ENCODE peak calls at places on chromosomes 13 and 19, in six cellular contexts. Q is colonic mucosa, L is psoas muscle, Y is stomach, S is PC-9, I is IMR-90. Z is an unnamed sample.

GRCh38 chr13:37072024-37072423 is 12.5 kb upstream of the SUPT20H start:
- DNase-seq in Q (no peak), L (no peak), Y (no peak), S (no peak), I (no peak), Z (no peak)

GRCh38 chr19:18191640-18192062 is 1.4 kb upstream of the MPV17L2 start:
- DNase-seq in Q (peak; percentile 38), L (no peak), Y (no peak), S (no peak), I (no peak), Z (no peak)

GRCh38 chr13:100363874-100364273 is 224.7 kb downstream of the GGACT start:
- DNase-seq in Q (no peak), L (no peak), Y (no peak), S (peak; percentile 93), I (peak; percentile 65), Z (no peak)

GRCh38 chr19:19578241-19578640 is 40.2 kb downstream of the CILP2 start:
- DNase-seq in Q (no peak), L (no peak), Y (no peak), S (no peak), I (no peak), Z (no peak)

GRCh38 chr19:46081928-46082727 is 41.3 kb upstream of the IGFL4 start:
- DNase-seq in Q (peak; percentile 35), L (no peak), Y (no peak), S (no peak), I (peak; percentile 67), Z (no peak)

GRCh38 chr19:2273356-2274184 is 8.4 kb downstream of the PEAK3 start:
- DNase-seq in Q (peak; percentile 82), L (peak; percentile 91), Y (peak; percentile 83), S (peak; percentile 49), I (peak; percentile 52), Z (no peak)

GRCh38 chr13:21979156-21979819 is 308.4 kb downstream of the FGF9 start:
- DNase-seq in Q (no peak), L (no peak), Y (no peak), S (no peak), I (peak; percentile 71), Z (no peak)

GRCh38 chr19:33755314-33756020 is 41.2 kb upstream of the KCTD15 start:
- DNase-seq in Q (no peak), L (no peak), Y (no peak), S (no peak), I (no peak), Z (no peak)

GRCh38 chr13:42561752-42562467 is 12.0 kb upstream of the TNFSF11 start:
- DNase-seq in Q (no peak), L (no peak), Y (no peak), S (no peak), I (no peak), Z (no peak)

GRCh38 chr19:5032101-5032967 is 63.4 kb downstream of the KDM4B start:
- DNase-seq in Q (no peak), L (no peak), Y (no peak), S (no peak), I (no peak), Z (no peak)

GRCh38 chr19:38990949-38991697 is 15.6 kb upstream of the FBXO17 start:
- DNase-seq in Q (no peak), L (no peak), Y (no peak), S (no peak), I (no peak), Z (no peak)

GRCh38 chr13:107370036-107370785 is 802.3 kb upstream of the ARGLU1 start:
- DNase-seq in Q (no peak), L (no peak), Y (no peak), S (no peak), I (peak; percentile 90), Z (no peak)

GRCh38 chr13:97116754-97117153 is 105.4 kb upstream of the MBNL2 start:
- DNase-seq in Q (no peak), L (no peak), Y (no peak), S (peak; percentile 56), I (peak; percentile 65), Z (peak; percentile 40)

GRCh38 chr13:30851697-30852096 is 54.4 kb upstream of the MEDAG start:
- DNase-seq in Q (no peak), L (no peak), Y (no peak), S (no peak), I (no peak), Z (no peak)

GRCh38 chr13:97653741-97654140 is 219.8 kb downstream of the RAP2A start:
- DNase-seq in Q (no peak), L (no peak), Y (no peak), S (no peak), I (peak; percentile 46), Z (no peak)

GRCh38 chr13:42392706-42393572 is 121.0 kb downstream of the AKAP11 start:
- DNase-seq in Q (no peak), L (no peak), Y (no peak), S (no peak), I (no peak), Z (no peak)

GRCh38 chr13:42762917-42763316 is 18.5 kb upstream of the FAM216B start:
- DNase-seq in Q (no peak), L (no peak), Y (no peak), S (no peak), I (peak; percentile 98), Z (no peak)

GRCh38 chr13:46663216-46663615 is 110.2 kb downstream of the LRCH1 start:
- DNase-seq in Q (no peak), L (no peak), Y (no peak), S (no peak), I (no peak), Z (no peak)

GRCh38 chr19:44512326-44513298 is 12.3 kb upstream of the ZNF180 start:
- DNase-seq in Q (peak; percentile 49), L (no peak), Y (no peak), S (peak; percentile 73), I (peak; percentile 58), Z (no peak)

GRCh38 chr13:51637852-51638496 is 53.7 kb downstream of the WDFY2 start:
- DNase-seq in Q (no peak), L (no peak), Y (no peak), S (no peak), I (no peak), Z (no peak)

GRCh38 chr19:30160996-30161655 is 211.1 kb upstream of the ZNF536 start:
- DNase-seq in Q (peak; percentile 4), L (peak; percentile 24), Y (no peak), S (no peak), I (no peak), Z (no peak)

DNA sequence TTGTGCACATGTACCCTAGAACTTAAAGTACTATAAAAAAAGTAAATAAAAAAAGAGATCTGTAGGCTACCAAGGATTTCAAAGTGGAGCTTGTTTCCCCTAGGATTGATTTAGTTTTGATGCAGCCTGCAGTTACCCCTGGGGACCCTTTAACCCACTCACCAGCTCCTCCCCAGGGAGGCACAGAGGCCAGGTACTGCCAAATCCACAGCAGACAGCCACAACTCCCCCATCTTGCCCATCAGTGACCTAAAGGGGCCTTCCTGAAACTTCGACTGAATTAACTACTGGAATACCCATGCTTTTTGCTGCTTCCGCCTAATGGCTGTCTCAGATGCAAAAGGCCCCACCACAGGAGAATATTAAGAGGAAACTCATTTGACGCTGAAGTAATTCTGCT is 95.1 kb downstream of the FOXO1 start:
- DNase-seq in Q (no peak), L (no peak), Y (no peak), S (no peak), I (no peak), Z (no peak)
- H3K4me3 ChIP-seq in Q (no peak overlapping the region), L (no peak overlapping the region), Y (no peak overlapping the region), S (no peak overlapping the region), I (no peak overlapping the region), Z (no peak overlapping the region)

GRCh38 chr19:31261019-31261595 is 88.1 kb downstream of the TSHZ3 start:
- DNase-seq in Q (peak; percentile 10), L (no peak), Y (peak; percentile 2), S (no peak), I (no peak), Z (no peak)

GRCh38 chr19:31262673-31263308 is 86.4 kb downstream of the TSHZ3 start:
- DNase-seq in Q (no peak), L (no peak), Y (peak; percentile 17), S (no peak), I (peak; percentile 34), Z (no peak)

GRCh38 chr19:31263317-31263716 is 85.9 kb downstream of the TSHZ3 start:
- DNase-seq in Q (no peak), L (no peak), Y (peak; percentile 1), S (no peak), I (no peak), Z (no peak)

GRCh38 chr19:31260171-31260933 is 88.9 kb downstream of the TSHZ3 start:
- DNase-seq in Q (peak; percentile 13), L (no peak), Y (peak; percentile 13), S (no peak), I (no peak), Z (no peak)

DNA sequence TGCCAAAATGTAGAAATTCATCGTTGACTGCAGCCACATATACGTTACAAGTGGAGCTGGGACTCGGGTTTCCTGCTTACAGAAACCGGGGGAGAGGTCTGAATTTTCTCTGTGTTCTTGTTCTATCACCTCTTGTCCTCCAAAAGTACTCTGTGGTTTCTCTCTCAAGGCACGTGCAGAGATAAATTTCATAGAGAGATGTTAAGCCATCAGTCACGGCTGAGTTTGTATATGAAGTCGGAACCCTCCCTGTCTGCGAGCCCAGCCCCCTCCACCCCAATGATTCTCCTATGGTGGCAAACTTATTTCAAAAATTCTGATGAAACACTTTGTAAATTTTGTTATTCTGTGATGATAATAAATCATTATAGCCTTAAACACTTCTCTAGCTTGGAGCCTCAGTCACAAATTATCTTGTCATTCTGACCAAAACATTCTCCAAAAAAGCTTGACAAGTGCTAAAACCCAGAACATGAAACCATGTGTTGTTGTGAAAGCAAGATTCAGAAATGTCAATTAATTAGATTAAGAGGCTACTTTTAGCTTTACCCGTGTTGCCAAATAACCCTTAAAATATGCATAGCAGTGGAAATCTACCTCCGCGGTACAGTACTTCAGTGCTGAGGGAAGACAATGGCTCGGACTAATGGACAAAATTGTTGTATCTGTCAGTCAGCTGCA is 87.4 kb downstream of the TSHZ3 start:
- DNase-seq in Q (peak; percentile 9), L (no peak), Y (peak; percentile 15), S (no peak), I (peak; percentile 38), Z (no peak)
- H3K4me1 ChIP-seq in Q (no peaks in the 10 kb centered on the region), L (no peaks in the 10 kb centered on the region), Y (peaks cover 31% of the 10 kb centered on the region), S (no peaks in the 10 kb centered on the region), I (peaks cover 11% of the 10 kb centered on the region), Z (peaks cover 13% of the 10 kb centered on the region)

DNA sequence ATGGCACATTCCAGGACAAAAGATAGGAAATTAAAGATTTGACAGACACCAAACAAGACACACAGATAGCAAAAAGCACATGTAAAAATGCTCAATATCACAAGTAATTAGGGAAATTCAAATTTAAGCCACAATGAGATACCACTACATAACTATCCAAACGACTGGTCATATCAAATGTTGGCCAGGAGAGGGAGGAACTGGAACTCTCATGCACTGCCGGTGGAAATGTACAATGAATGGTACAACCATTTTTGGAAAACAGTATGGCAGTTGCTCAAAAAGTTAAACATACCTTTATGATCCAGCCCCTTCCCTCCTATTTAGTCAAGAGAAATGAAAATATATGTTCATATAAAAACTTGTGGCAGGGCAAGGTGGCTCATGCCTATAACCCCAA is 36.8 kb upstream of the CYP2S1 start:
- DNase-seq in Q (no peak), L (no peak), Y (no peak), S (no peak), I (no peak), Z (no peak)
- H3K4me3 ChIP-seq in Q (no peak overlapping the region), L (no peak overlapping the region), Y (no peak overlapping the region), S (no peak overlapping the region), I (no peak overlapping the region), Z (no peak overlapping the region)

DNA sequence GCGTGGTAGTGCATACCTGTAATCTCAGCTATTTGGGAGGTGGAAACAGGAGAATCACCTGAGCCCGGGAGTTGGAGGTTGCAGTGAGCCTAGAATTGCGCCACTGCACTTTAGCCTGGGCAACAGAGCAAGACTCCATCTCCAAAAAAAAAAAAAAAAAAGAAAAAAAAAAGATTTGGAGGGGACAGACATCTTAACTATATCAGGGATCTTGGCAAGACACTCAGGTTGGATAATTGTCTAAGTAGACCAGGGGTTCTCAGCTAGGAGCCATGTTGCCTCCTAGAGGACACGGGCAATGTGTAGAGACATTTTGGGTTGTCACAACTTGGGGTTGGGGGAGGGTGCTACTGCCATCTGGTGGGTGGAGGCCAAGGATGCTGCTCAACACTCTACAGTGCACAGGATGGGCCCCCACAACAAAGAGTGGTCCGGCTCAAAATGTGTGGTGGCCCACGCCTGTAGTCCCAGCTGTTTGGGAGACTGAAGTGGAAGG is 1.9 kb upstream of the ZNF580 start:
- DNase-seq in Q (no peak), L (peak; percentile 70), Y (no peak), S (peak; percentile 50), I (peak; percentile 21), Z (peak; percentile 50)
- H3K4me1 ChIP-seq in Q (peaks cover 33% of the 10 kb centered on the region), L (peaks cover 53% of the 10 kb centered on the region), Y (peaks cover 83% of the 10 kb centered on the region), S (peaks cover 12% of the 10 kb centered on the region), I (peaks cover 18% of the 10 kb centered on the region), Z (peaks cover 74% of the 10 kb centered on the region)